ENCODE peak calls at places on chromosomes 3 and 15, in eight cellular contexts. Z, Y, O, C, J, F, W and I are unnamed samples.

GRCh38 chr3:71142440-71143161 is 440.9 kb downstream of the FOXP1 start:
- DNase-seq in Y (no peak), O (no peak), C (no peak), W (no peak), F (no peak), J (no peak), Z (no peak), I (no peak)

GRCh38 chr3:138289701-138290100 is 40.0 kb downstream of the NME9 start:
- DNase-seq in Z (no peak), Y (no peak), O (no peak), F (no peak), J (no peak), W (no peak), C (no peak), I (no peak)

GRCh38 chr3:16896820-16897219 is 12.1 kb downstream of the PLCL2 start:
- DNase-seq in C (no peak), Y (no peak), W (no peak), J (no peak), F (no peak), Z (no peak), O (no peak), I (no peak)

GRCh38 chr3:16825617-16826204 is 59.0 kb upstream of the PLCL2 start:
- DNase-seq in Z (no peak), C (no peak), J (no peak), F (peak; percentile 35), W (no peak), O (no peak), Y (no peak), I (no peak)

GRCh38 chr3:128237348-128238099 is 84.2 kb downstream of the EEFSEC start:
- DNase-seq in F (no peak), Z (no peak), C (no peak), Y (no peak), J (no peak), W (no peak), O (no peak), I (no peak)

GRCh38 chr15:81887913-81888312 is 157.9 kb downstream of the MEX3B start:
- DNase-seq in Y (no peak), C (no peak), O (no peak), Z (no peak), F (no peak), J (peak; percentile 54), W (no peak), I (no peak)

GRCh38 chr3:77159182-77159581 is 119.3 kb downstream of the ROBO2 start:
- DNase-seq in J (no peak), C (no peak), F (no peak), Z (no peak), O (no peak), W (no peak), Y (no peak), I (no peak)

GRCh38 chr3:57173687-57174086 is 8.5 kb upstream of the IL17RD start:
- DNase-seq in Z (no peak), O (no peak), W (no peak), C (no peak), J (no peak), F (no peak), Y (no peak), I (no peak)

GRCh38 chr3:33171580-33171979 is 47.0 kb downstream of the SUSD5 start:
- DNase-seq in F (no peak), J (no peak), C (no peak), W (no peak), Z (no peak), Y (no peak), O (no peak), I (no peak)

GRCh38 chr15:49232407-49232806 is 62.4 kb downstream of the GALK2 start:
- DNase-seq in Y (no peak), J (no peak), C (no peak), O (no peak), Z (no peak), F (no peak), W (no peak), I (no peak)

GRCh38 chr3:139745831-139746230 is 68.1 kb upstream of the NMNAT3 start:
- DNase-seq in C (no peak), W (no peak), Z (no peak), F (no peak), O (peak; percentile 34), J (peak; percentile 58), Y (no peak), I (no peak)

DNA sequence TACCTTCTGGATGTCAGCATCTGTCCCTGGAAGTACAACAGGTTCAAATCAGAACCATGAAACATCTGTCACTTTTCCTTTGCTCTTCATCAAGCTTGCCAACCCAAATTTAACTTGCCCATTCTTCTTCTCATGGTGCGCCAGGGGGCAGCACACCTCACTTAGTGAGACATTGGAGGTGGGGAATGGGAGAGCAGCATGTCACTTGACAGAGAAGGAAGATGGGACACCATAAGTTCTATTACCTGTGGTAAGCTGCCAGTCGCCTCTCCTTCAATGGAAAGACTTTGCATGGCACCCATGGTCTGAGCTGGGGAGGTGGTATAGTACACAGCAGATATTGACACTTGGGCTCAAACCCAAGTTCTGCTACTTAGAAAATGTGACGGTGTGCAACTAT is 2.9 kb downstream of the SCN5A start:
- DNase-seq in F (no peak), Y (no peak), C (no peak), Z (no peak), W (no peak), J (no peak), O (no peak), I (peak; percentile 20)
- TF ChIP-seq CTCF in F (no peak), Y (no peak), C (peak; percentile 56), Z (peak; percentile 77), W (peak; percentile 65), J (peak; percentile 49), O (peak; percentile 61), I (peak; percentile 22)

DNA sequence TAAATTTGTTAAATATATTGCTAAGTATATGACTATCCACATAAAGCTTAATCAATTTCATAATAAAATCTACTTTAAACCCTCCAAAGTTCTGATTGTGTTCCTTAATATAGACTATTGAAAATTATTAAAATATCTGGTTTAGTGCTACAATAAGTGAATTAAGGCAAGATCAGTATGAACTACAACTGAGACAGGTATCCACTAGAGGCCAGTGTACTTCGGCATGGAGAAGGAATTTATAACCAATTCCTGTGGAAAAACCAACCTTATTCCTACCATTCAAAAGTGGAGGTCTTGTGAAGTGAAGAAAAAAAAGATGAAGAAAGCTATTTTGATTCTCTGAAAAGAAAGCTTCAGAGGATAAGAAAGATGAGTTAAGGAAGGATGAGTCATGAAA is 237.7 kb downstream of the SUCLG2 start:
- DNase-seq in J (no peak), Y (no peak), O (no peak), Z (no peak), F (no peak), W (no peak), C (no peak), I (no peak)
- TF ChIP-seq CTCF in J (peak; percentile 18), Y (no peak), O (no peak), Z (no peak), F (no peak), W (peak; percentile 15), C (no peak), I (no peak)

GRCh38 chr3:60743631-60744164 is 507.6 kb downstream of the FHIT start:
- DNase-seq in W (no peak), Y (no peak), O (no peak), C (peak; percentile 49), Z (no peak), F (no peak), J (no peak), I (no peak)
- TF ChIP-seq CTCF in W (peak; percentile 46), Y (no peak), O (no peak), C (peak; percentile 45), Z (no peak), F (no peak), J (no peak), I (no peak)

GRCh38 chr3:30970183-30970582 is 75.7 kb upstream of the GADL1 start:
- DNase-seq in Z (no peak), C (no peak), J (peak; percentile 20), O (no peak), F (no peak), W (no peak), Y (no peak), I (peak; percentile 9)
- TF ChIP-seq CTCF in Z (peak; percentile 35), C (no peak), J (peak; percentile 64), O (peak; percentile 23), F (no peak), W (no peak), Y (peak; percentile 38), I (no peak)

GRCh38 chr3:177482048-177482741 is 284.9 kb upstream of the TBL1XR1 start:
- DNase-seq in C (no peak), Y (no peak), Z (no peak), O (no peak), W (no peak), J (no peak), F (peak; percentile 20), I (no peak)

GRCh38 chr3:177484206-177484605 is 286.9 kb upstream of the TBL1XR1 start:
- DNase-seq in Z (no peak), O (no peak), Y (no peak), W (no peak), F (no peak), C (no peak), J (no peak), I (no peak)

GRCh38 chr3:177484926-177485325 is 287.6 kb upstream of the TBL1XR1 start:
- DNase-seq in W (no peak), J (no peak), F (no peak), C (no peak), Y (no peak), Z (no peak), O (no peak), I (no peak)

GRCh38 chr3:177481329-177481728 is 284.0 kb upstream of the TBL1XR1 start:
- DNase-seq in Y (no peak), Z (no peak), J (no peak), C (no peak), O (no peak), F (no peak), W (no peak), I (no peak)

GRCh38 chr3:177483182-177483967 is 286.1 kb upstream of the TBL1XR1 start:
- DNase-seq in W (no peak), Y (no peak), J (peak; percentile 91), C (no peak), O (no peak), F (peak; percentile 23), Z (peak; percentile 31), I (peak; percentile 39)
- TF ChIP-seq CTCF in W (peak; percentile 37), Y (peak; percentile 8), J (peak; percentile 32), C (peak; percentile 49), O (peak; percentile 18), F (no peak), Z (peak; percentile 64), I (no peak)

GRCh38 chr15:51622269-51623180 is at the start of gene DMXL2:
- DNase-seq in F (peak; percentile 88), O (peak; percentile 94), Z (peak; percentile 65), C (peak; percentile 95), Y (peak; percentile 90), J (peak; percentile 78), W (peak; percentile 89), I (peak; percentile 79)
- TF ChIP-seq CTCF in F (no peak), O (no peak), Z (no peak), C (no peak), Y (no peak), J (no peak), W (no peak), I (no peak)

DNA sequence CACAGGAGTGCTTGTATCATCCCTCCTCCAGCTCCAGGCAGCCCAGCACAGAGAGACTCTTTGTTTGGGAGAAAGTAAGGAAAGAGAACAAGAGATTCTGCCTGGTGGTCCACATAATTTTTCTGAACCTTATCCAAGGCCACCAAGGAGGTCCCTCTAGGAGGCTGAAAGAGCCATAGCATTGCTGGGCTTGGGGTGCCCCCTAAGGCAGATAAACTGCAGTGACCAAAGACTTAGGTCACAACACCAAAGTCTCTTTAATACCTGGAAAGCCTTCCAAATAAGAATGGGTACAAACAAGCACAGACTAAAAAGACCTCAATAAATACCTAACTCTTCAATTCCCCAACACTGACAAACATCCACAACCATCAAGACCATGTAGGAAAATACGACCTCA is 310.2 kb upstream of the PPP2R3A start:
- DNase-seq in Z (no peak), O (no peak), W (no peak), F (no peak), C (no peak), Y (no peak), J (no peak), I (no peak)
- TF ChIP-seq CTCF in Z (no peak), O (no peak), W (no peak), F (no peak), C (no peak), Y (no peak), J (no peak), I (no peak)